ENCODE peak calls at places on chromosome 17, in four cellular contexts. L is cardiac fibroblast, W is heart right ventricle, K is prostate gland. O is an unnamed sample.

GRCh38 chr17:37079065-37079708 is 130.4 kb downstream of the AATF start:
- DNase-seq in W (no peak), K (no peak), L (no peak), O (no peak)

GRCh38 chr17:10021239-10021638 is 116.2 kb upstream of the RCVRN start:
- DNase-seq in L (no peak), K (no peak), W (no peak), O (no peak)

GRCh38 chr17:36980281-36980761 is 31.6 kb downstream of the AATF start:
- DNase-seq in L (peak; percentile 65), K (no peak), W (no peak), O (peak; percentile 10)

GRCh38 chr17:32445075-32445427 is 741 bp downstream of the PSMD11 start:
- DNase-seq in K (peak; percentile 15), L (peak; percentile 75), W (peak; percentile 11), O (peak; percentile 71)

GRCh38 chr17:9676742-9677387 is 31.5 kb downstream of the USP43 start:
- DNase-seq in W (no peak), K (no peak), L (peak; percentile 50), O (peak; percentile 66)

GRCh38 chr17:52106638-52107261 is 51.8 kb downstream of the CA10 start:
- DNase-seq in K (peak; percentile 27), W (peak; percentile 8), L (peak; percentile 52), O (peak; percentile 8)

GRCh38 chr17:3526971-3527370 is 30.6 kb downstream of the TRPV3 start:
- DNase-seq in W (no peak), K (no peak), L (no peak), O (no peak)

GRCh38 chr17:69269174-69269998 is 40.8 kb upstream of the ABCA10 start:
- DNase-seq in W (peak; percentile 4), L (peak; percentile 85), K (no peak), O (peak; percentile 2)

GRCh38 chr17:41049110-41049509 is 2.0 kb upstream of the KRTAP2-1 start:
- DNase-seq in W (no peak), L (peak; percentile 85), K (no peak), O (peak; percentile 31)

GRCh38 chr17:59451706-59452105 is 113.7 kb upstream of the DHX40 start:
- DNase-seq in W (no peak), K (no peak), L (peak; percentile 83), O (peak; percentile 10)

GRCh38 chr17:66448008-66448644 is 145.7 kb downstream of the PRKCA start:
- DNase-seq in L (no peak), K (no peak), W (no peak), O (no peak)

GRCh38 chr17:46922804-46923635 is at the start of gene GOSR2:
- DNase-seq in L (peak; percentile 91), K (peak; percentile 80), W (peak; percentile 92), O (peak; percentile 92)

GRCh38 chr17:16589097-16589969 is 20.3 kb upstream of the ZNF287 start:
- DNase-seq in L (peak; percentile 87), K (peak; percentile 85), W (peak; percentile 89), O (peak; percentile 74)

GRCh38 chr17:16585796-16586195 is 16.8 kb upstream of the ZNF287 start:
- DNase-seq in K (no peak), W (no peak), L (no peak), O (no peak)

GRCh38 chr17:16583781-16584180 is 14.8 kb upstream of the ZNF287 start:
- DNase-seq in L (no peak), K (no peak), W (no peak), O (no peak)

DNA sequence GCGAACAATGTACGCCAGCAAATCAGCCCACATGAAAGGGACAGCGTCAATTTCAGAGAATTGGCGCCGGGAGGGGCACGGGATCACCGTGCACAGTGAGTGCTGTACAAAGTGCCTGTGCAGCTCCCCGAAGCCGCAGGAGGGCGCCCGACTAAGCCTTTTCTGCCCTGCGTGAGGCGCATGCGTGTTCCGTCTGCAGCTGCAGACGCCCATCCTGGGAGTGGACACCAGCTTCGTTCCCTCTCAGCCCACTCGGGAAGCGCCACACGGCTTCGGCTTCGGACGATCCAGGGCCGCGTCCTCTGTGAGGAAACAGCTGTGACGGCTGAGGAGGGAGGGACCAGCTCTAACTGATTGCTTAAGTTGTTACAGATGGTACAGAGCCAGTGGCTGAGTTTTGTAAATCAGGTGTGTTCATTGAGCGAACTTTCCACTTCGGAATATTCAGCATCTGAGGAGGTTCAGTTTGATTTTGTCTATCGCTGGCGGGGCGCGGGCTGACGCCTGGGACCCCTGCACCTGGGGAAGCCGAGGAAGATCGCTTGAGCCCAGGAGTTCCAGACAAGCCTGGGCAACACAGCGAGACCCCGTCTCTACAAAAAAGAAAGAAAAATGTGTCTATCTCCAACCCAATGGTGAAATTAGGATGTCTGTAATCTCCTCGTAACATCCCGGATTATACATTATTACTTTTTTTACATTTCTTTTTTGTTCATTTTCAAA is 15.4 kb upstream of the ZNF287 start:
- DNase-seq in W (peak; percentile 95), L (peak; percentile 88), K (peak; percentile 87), O (peak; percentile 68)
- H3K4me3 ChIP-seq in W (peak overlapping the region; percentile 21), L (peak overlapping the region; percentile 50), K (peak overlapping the region; percentile 2), O (no peak overlapping the region)

DNA sequence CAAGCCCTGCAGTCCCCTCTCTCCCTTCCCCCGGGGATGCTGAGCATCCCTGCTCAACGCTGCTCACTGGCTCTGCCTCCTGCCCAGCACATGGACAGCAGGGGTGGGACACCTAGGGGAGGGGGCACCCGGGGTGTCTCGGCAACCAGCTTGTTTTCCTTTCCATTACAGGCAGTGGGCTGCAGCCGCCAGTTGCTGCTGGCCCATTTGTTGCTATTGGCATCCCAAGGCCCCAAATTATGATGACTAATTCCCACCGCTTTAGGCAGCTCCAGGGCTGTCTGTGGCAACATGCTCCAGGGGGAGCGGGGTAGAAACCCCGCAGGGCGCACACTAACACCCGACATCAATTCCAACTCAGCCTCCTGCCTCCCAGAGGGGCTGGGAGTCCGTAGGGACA is 4.9 kb downstream of the SDK2 start:
- DNase-seq in W (no peak), K (no peak), L (no peak), O (peak; percentile 86)
- H3K4me3 ChIP-seq in W (no peak overlapping the region), K (no peak overlapping the region), L (no peak overlapping the region), O (no peak overlapping the region)

GRCh38 chr17:39223907-39224777 is 1.6 kb downstream of the STAC2 start:
- DNase-seq in K (no peak), L (no peak), W (no peak), O (no peak)
- H3K4me3 ChIP-seq in K (no peak overlapping the region), L (no peak overlapping the region), W (peak overlapping the region; percentile 34), O (no peak overlapping the region)

DNA sequence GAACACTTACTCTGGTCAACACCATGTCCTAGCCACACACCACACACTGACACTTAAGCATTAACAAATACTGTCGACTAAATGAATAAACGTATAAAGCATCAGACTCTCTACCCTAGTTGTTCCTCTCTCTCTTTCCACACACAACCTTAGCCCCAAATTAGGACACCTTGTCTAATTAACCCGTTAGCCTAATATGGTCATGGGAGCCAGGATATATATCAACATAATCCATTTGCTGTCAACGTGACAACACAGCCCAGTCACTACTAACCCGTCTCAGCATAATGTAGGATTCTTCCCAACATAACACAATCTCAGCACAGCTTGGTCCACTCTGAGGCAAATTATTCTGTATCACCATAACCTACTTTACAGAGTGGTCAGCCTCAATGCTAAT is 2.2 kb downstream of the DVL2 start:
- DNase-seq in W (no peak), K (no peak), L (no peak), O (no peak)
- H3K4me3 ChIP-seq in W (no peak overlapping the region), K (no peak overlapping the region), L (peak overlapping the region; percentile 3), O (no peak overlapping the region)

GRCh38 chr17:4786516-4786915 is 352 bp upstream of the VMO1 start:
- DNase-seq in K (no peak), W (peak; percentile 46), L (peak; percentile 12), O (no peak)
- H3K4me3 ChIP-seq in K (no peak overlapping the region), W (peak overlapping the region; percentile 26), L (peak overlapping the region; percentile 18), O (no peak overlapping the region)

GRCh38 chr17:35148144-35148543 is 527 bp downstream of the UNC45B start:
- DNase-seq in K (no peak), W (peak; percentile 26), L (no peak), O (no peak)
- H3K4me3 ChIP-seq in K (no peak overlapping the region), W (peak overlapping the region; percentile 37), L (no peak overlapping the region), O (no peak overlapping the region)